ENCODE peak calls at places on chromosome 5, in nine cellular contexts. E, M, J, O, Q, R, A, F and Y are unnamed samples.

GRCh38 chr5:168055982-168056381 is 235.5 kb upstream of the WWC1 start:
- DNase-seq in O (no peak), M (no peak), R (no peak), E (no peak), F (no peak), A (no peak), Q (no peak), J (no peak), Y (no peak)

GRCh38 chr5:14960120-14960462 is 88.5 kb upstream of the ANKH start:
- DNase-seq in R (no peak), F (no peak), O (no peak), Q (no peak), M (no peak), J (no peak), A (no peak), E (no peak), Y (no peak)

GRCh38 chr5:113133573-113133972 is 157.0 kb downstream of the DCP2 start:
- DNase-seq in J (no peak), M (no peak), Q (no peak), O (no peak), F (no peak), A (no peak), E (no peak), R (no peak), Y (no peak)

GRCh38 chr5:142795246-142795645 is 25.1 kb downstream of the ARHGAP26 start:
- DNase-seq in M (peak; percentile 64), E (no peak), A (no peak), Q (no peak), F (no peak), O (no peak), R (no peak), J (no peak), Y (no peak)

GRCh38 chr5:39158127-39158593 is 61.2 kb downstream of the FYB1 start:
- DNase-seq in Q (no peak), M (no peak), F (no peak), R (no peak), J (peak; percentile 17), A (no peak), E (no peak), O (no peak), Y (no peak)

GRCh38 chr5:67971223-67971830 is 244.2 kb upstream of the PIK3R1 start:
- DNase-seq in J (peak; percentile 64), Q (peak; percentile 44), A (no peak), M (no peak), O (no peak), R (no peak), E (no peak), F (peak; percentile 78), Y (no peak)

GRCh38 chr5:64074533-64074932 is 91.1 kb upstream of the RNF180 start:
- DNase-seq in J (peak; percentile 7), M (peak; percentile 14), A (no peak), R (peak; percentile 58), F (peak; percentile 10), O (no peak), E (no peak), Q (no peak), Y (peak; percentile 7)

GRCh38 chr5:122292357-122292756 is 19.7 kb upstream of the SNCAIP start:
- DNase-seq in A (no peak), E (no peak), O (no peak), F (no peak), Q (no peak), R (no peak), J (no peak), M (no peak), Y (no peak)

GRCh38 chr5:172186114-172186695 is 1.8 kb downstream of the STK10 start:
- DNase-seq in A (no peak), O (no peak), R (no peak), F (no peak), Q (no peak), E (no peak), M (no peak), J (no peak), Y (no peak)

GRCh38 chr5:10063997-10064396 is 185.7 kb downstream of the ATPSCKMT start:
- DNase-seq in R (no peak), O (no peak), E (no peak), Q (no peak), J (no peak), F (no peak), A (no peak), M (no peak), Y (no peak)

GRCh38 chr5:120568716-120569115 is 104.6 kb downstream of the PRR16 start:
- DNase-seq in O (no peak), E (no peak), M (no peak), Q (no peak), J (peak; percentile 63), R (no peak), F (no peak), A (no peak), Y (no peak)

GRCh38 chr5:32814620-32815019 is 103.5 kb downstream of the NPR3 start:
- DNase-seq in O (no peak), E (no peak), J (peak; percentile 47), R (no peak), Q (peak; percentile 57), A (no peak), F (peak; percentile 88), M (no peak), Y (no peak)